ENCODE peak calls at places on chromosomes 3 and 15, in eight cellular contexts. T, B, H, O, Y, M, L and P are unnamed samples.

GRCh38 chr3:159586587-159587202 is 401.9 kb upstream of the IL12A start:
- DNase-seq in T (peak; percentile 41), B (peak; percentile 63), H (peak; percentile 15), O (no peak), Y (peak; percentile 52), M (no peak), L (no peak), P (no peak)

GRCh38 chr3:129656659-129657247 is 50.3 kb upstream of the PLXND1 start:
- DNase-seq in T (no peak), B (no peak), H (no peak), O (no peak), Y (no peak), M (no peak), L (no peak), P (no peak)

GRCh38 chr3:142218703-142219102 is 6.7 kb downstream of the GK5 start:
- DNase-seq in T (no peak), B (no peak), H (no peak), O (no peak), Y (no peak), M (no peak), L (no peak), P (no peak)

GRCh38 chr3:72144773-72145505 is 360.0 kb upstream of the PROK2 start:
- DNase-seq in T (peak; percentile 84), B (no peak), H (no peak), O (no peak), Y (no peak), M (peak; percentile 82), L (no peak), P (peak; percentile 45)

GRCh38 chr15:40927497-40928346 is 1.4 kb upstream of the DLL4 start:
- DNase-seq in T (peak; percentile 82), B (no peak), H (no peak), O (peak; percentile 30), Y (no peak), M (peak; percentile 73), L (no peak), P (peak; percentile 58)

GRCh38 chr3:123559040-123559861 is 25.6 kb downstream of the HACD2 start:
- DNase-seq in T (peak; percentile 12), B (peak; percentile 40), H (peak; percentile 59), O (peak; percentile 62), Y (peak; percentile 41), M (no peak), L (no peak), P (peak; percentile 55)

GRCh38 chr3:130386604-130387263 is 41.3 kb downstream of the COL6A5 start:
- DNase-seq in T (no peak), B (peak; percentile 58), H (no peak), O (no peak), Y (no peak), M (no peak), L (no peak), P (no peak)

GRCh38 chr3:156151824-156152428 is 31.5 kb downstream of the KCNAB1 start:
- DNase-seq in T (peak; percentile 63), B (peak; percentile 79), H (peak; percentile 29), O (peak; percentile 76), Y (peak; percentile 38), M (peak; percentile 82), L (peak; percentile 74), P (peak; percentile 57)

GRCh38 chr3:73447118-73447517 is 177.6 kb downstream of the PDZRN3 start:
- DNase-seq in T (no peak), B (no peak), H (no peak), O (no peak), Y (no peak), M (no peak), L (no peak), P (no peak)

GRCh38 chr3:42177068-42177800 is 86.1 kb downstream of the TRAK1 start:
- DNase-seq in T (no peak), B (no peak), H (no peak), O (no peak), Y (no peak), M (no peak), L (no peak), P (no peak)

GRCh38 chr3:188198760-188199327 is 44.9 kb downstream of the LPP start:
- DNase-seq in T (no peak), B (no peak), H (no peak), O (no peak), Y (no peak), M (no peak), L (no peak), P (no peak)

GRCh38 chr3:186406669-186407635 is 44.9 kb upstream of the DGKG start:
- DNase-seq in T (no peak), B (no peak), H (no peak), O (no peak), Y (no peak), M (no peak), L (no peak), P (no peak)

GRCh38 chr3:181564222-181564621 is 147.5 kb upstream of the SOX2 start:
- DNase-seq in T (no peak), B (no peak), H (no peak), O (no peak), Y (no peak), M (no peak), L (no peak), P (no peak)
- TF ChIP-seq CTCF in T (no peak), B (no peak), H (no peak), O (no peak), Y (no peak), M (no peak), L (no peak), P (no peak)

GRCh38 chr3:33926998-33927605 is 128.7 kb downstream of the PDCD6IP start:
- DNase-seq in T (no peak), B (no peak), H (no peak), O (no peak), Y (no peak), M (no peak), L (no peak), P (no peak)

GRCh38 chr3:33931512-33931911 is 133.1 kb downstream of the PDCD6IP start:
- DNase-seq in T (no peak), B (no peak), H (no peak), O (no peak), Y (no peak), M (no peak), L (no peak), P (no peak)

GRCh38 chr3:33932010-33932764 is 133.8 kb downstream of the PDCD6IP start:
- DNase-seq in T (no peak), B (no peak), H (no peak), O (no peak), Y (no peak), M (no peak), L (no peak), P (no peak)

DNA sequence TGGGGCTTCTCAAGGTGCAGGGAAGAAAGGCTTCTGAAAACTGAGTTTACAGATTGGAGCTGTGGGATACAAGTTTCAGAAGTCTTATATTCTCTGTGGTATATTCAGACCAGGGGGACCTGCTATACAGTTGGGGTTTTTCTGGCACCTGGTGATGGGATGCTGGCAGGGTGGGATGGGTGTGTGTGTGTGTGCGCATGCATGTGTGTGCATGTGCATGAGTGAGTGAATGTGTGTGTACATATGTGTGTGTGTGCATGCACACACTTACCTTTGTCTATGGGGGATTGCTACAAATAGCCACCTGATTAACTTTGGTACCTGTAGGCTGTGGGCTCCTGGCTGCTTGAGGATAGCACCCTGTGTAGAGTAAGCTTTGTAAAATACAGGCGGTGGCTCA is 131.4 kb downstream of the PDCD6IP start:
- DNase-seq in T (peak; percentile 26), B (no peak), H (no peak), O (no peak), Y (no peak), M (no peak), L (no peak), P (no peak)
- TF ChIP-seq CTCF in T (no peak), B (no peak), H (no peak), O (no peak), Y (no peak), M (no peak), L (no peak), P (no peak)

GRCh38 chr15:79778378-79778990 is 118.3 kb downstream of the MTHFS start:
- DNase-seq in T (no peak), B (no peak), H (no peak), O (no peak), Y (no peak), M (no peak), L (no peak), P (no peak)
- TF ChIP-seq CTCF in T (no peak), B (no peak), H (no peak), O (no peak), Y (no peak), M (no peak), L (no peak), P (no peak)

GRCh38 chr3:127764301-127764700 is 58.0 kb downstream of the MGLL start:
- DNase-seq in T (no peak), B (no peak), H (no peak), O (no peak), Y (no peak), M (no peak), L (no peak), P (no peak)
- TF ChIP-seq CTCF in T (no peak), B (no peak), H (no peak), O (no peak), Y (no peak), M (no peak), L (no peak), P (no peak)

GRCh38 chr3:185084883-185085282 is 68.0 kb downstream of the C3orf70 start:
- DNase-seq in T (peak; percentile 29), B (peak; percentile 13), H (no peak), O (no peak), Y (peak; percentile 96), M (no peak), L (no peak), P (no peak)
- TF ChIP-seq CTCF in T (peak; percentile 51), B (peak; percentile 4), H (no peak), O (no peak), Y (peak; percentile 77), M (no peak), L (no peak), P (no peak)

GRCh38 chr3:133393204-133393603 is 6.7 kb upstream of the BFSP2 start:
- DNase-seq in T (no peak), B (no peak), H (no peak), O (no peak), Y (no peak), M (no peak), L (no peak), P (no peak)

GRCh38 chr3:133390715-133391114 is 9.1 kb upstream of the BFSP2 start:
- DNase-seq in T (no peak), B (no peak), H (no peak), O (no peak), Y (no peak), M (no peak), L (no peak), P (no peak)

GRCh38 chr3:133396906-133397305 is 3.0 kb upstream of the BFSP2 start:
- DNase-seq in T (no peak), B (no peak), H (no peak), O (no peak), Y (no peak), M (no peak), L (no peak), P (no peak)

GRCh38 chr3:133394561-133395311 is 5.1 kb upstream of the BFSP2 start:
- DNase-seq in T (no peak), B (no peak), H (no peak), O (peak; percentile 30), Y (no peak), M (no peak), L (no peak), P (no peak)

GRCh38 chr3:133393691-133394474 is 6.0 kb upstream of the BFSP2 start:
- DNase-seq in T (no peak), B (no peak), H (no peak), O (no peak), Y (no peak), M (no peak), L (no peak), P (no peak)
- TF ChIP-seq CTCF in T (no peak), B (no peak), H (no peak), O (no peak), Y (no peak), M (no peak), L (no peak), P (no peak)